ENCODE peak calls at places on chromosomes 7 and 10, in ten cellular contexts. E is fibroblast of mammary gland; Q is dorsolateral prefrontal cortex; M is Ammon's horn; C is brain microvascular endothelial cell; I is astrocyte of the spinal cord; W is GM12892; J is NCI-H1694 treated with DMSO at 0.1 percent for 48 hours; R is T-helper 9 cell; D is activated CD4-positive, alpha-beta T cell treated with anti-CD3 and anti-CD28 coated beads, Interleukin-2, amount 50 U/mL, for 1 hour. U is an unnamed sample.

GRCh38 chr10:110612073-110612472 is 32.1 kb upstream of the RBM20 start:
- DNase-seq in R (no peak), W (no peak), I (no peak), Q (no peak), J (no peak), M (no peak), D (no peak), E (no peak), C (no peak), U (no peak)

GRCh38 chr7:45255187-45255586 is 97.6 kb downstream of the RAMP3 start:
- DNase-seq in C (no peak), Q (no peak), D (no peak), E (no peak), I (no peak), M (no peak), W (no peak), J (no peak), R (no peak), U (no peak)

GRCh38 chr10:123999956-124000615 is 93.3 kb downstream of the CHST15 start:
- DNase-seq in R (no peak), C (no peak), J (no peak), W (no peak), E (no peak), I (no peak), Q (no peak), D (no peak), M (peak), U (no peak)

GRCh38 chr10:21975378-21975990 is 28.0 kb downstream of the DNAJC1 start:
- DNase-seq in J (no peak), E (peak), I (no peak), M (peak), R (no peak), D (no peak), W (no peak), C (no peak), Q (no peak), U (no peak)

GRCh38 chr7:73999664-74000420 is 28.1 kb upstream of the ELN start:
- DNase-seq in E (peak), J (no peak), Q (no peak), C (peak), D (no peak), R (no peak), W (no peak), I (peak), M (no peak), U (peak)

GRCh38 chr10:15440204-15440711 is 69.2 kb upstream of the FAM171A1 start:
- DNase-seq in W (no peak), C (no peak), I (no peak), D (no peak), R (no peak), M (peak), Q (no peak), E (no peak), J (no peak), U (no peak)

GRCh38 chr10:103713676-103714075 is 141.7 kb downstream of the SH3PXD2A start:
- DNase-seq in E (no peak), M (no peak), I (no peak), W (no peak), C (no peak), J (no peak), R (no peak), Q (no peak), D (no peak), U (no peak)

GRCh38 chr7:16657656-16658279 is 11.8 kb downstream of the BZW2 start:
- DNase-seq in M (no peak), E (peak), W (no peak), D (no peak), C (peak), I (peak), R (no peak), J (no peak), Q (no peak), U (peak)

GRCh38 chr10:104639595-104640338 is 1.3 kb upstream of the SORCS3 start:
- DNase-seq in D (no peak), W (no peak), Q (no peak), R (no peak), M (no peak), C (no peak), I (no peak), E (no peak), J (no peak), U (no peak)

GRCh38 chr7:51019891-51020855 is 237.5 kb upstream of the GRB10 start:
- DNase-seq in Q (no peak), R (no peak), C (no peak), J (no peak), W (no peak), M (no peak), D (no peak), E (no peak), I (no peak), U (peak)

GRCh38 chr10:61871487-61871886 is 30.0 kb upstream of the ARID5B start:
- DNase-seq in D (no peak), W (no peak), C (no peak), Q (no peak), M (no peak), E (no peak), I (no peak), J (no peak), R (no peak), U (no peak)

GRCh38 chr7:55523366-55523765 is 48.9 kb downstream of the VOPP1 start:
- DNase-seq in R (no peak), M (no peak), W (no peak), D (no peak), J (no peak), E (no peak), C (no peak), I (no peak), Q (no peak), U (no peak)

GRCh38 chr10:78337646-78338391 is 304.2 kb downstream of the RPS24 start:
- DNase-seq in E (no peak), D (no peak), Q (no peak), R (no peak), W (no peak), J (no peak), I (peak), M (no peak), C (no peak), U (no peak)

GRCh38 chr7:84790873-84791272 is 396.0 kb downstream of the SEMA3D start:
- DNase-seq in D (no peak), J (no peak), W (no peak), M (no peak), R (no peak), E (peak), C (no peak), I (no peak), Q (no peak), U (peak)

GRCh38 chr7:23445326-23445725 is 25.0 kb downstream of the IGF2BP3 start:
- DNase-seq in R (no peak), C (no peak), D (no peak), M (no peak), J (no peak), Q (no peak), E (no peak), W (no peak), I (no peak), U (no peak)

GRCh38 chr10:89095701-89096391 is 105.2 kb downstream of the FAS start:
- DNase-seq in J (no peak), E (no peak), C (no peak), I (no peak), W (no peak), R (no peak), Q (no peak), D (no peak), M (no peak), U (no peak)

GRCh38 chr10:74921744-74922143 is 95.3 kb downstream of the KAT6B start:
- DNase-seq in M (no peak), D (no peak), Q (no peak), C (peak), I (peak), R (no peak), E (peak), W (no peak), J (no peak), U (no peak)

GRCh38 chr7:157780721-157781120 is 443.9 kb downstream of the DNAJB6 start:
- DNase-seq in J (no peak), R (no peak), I (no peak), C (no peak), E (no peak), M (no peak), Q (no peak), W (no peak), D (no peak), U (no peak)

GRCh38 chr7:85186083-85186520 is 754 bp downstream of the SEMA3D start:
- DNase-seq in Q (no peak), M (peak), R (no peak), I (peak), E (peak), D (no peak), J (no peak), C (peak), W (no peak), U (peak)

GRCh38 chr7:149199234-149199990 is 4.1 kb downstream of the ZNF282 start:
- DNase-seq in R (no peak), J (no peak), C (peak), D (no peak), W (no peak), E (no peak), I (peak), Q (no peak), M (no peak), U (no peak)